ENCODE peak calls at places on chromosomes 6 and 20, in seven cellular contexts. F is brain microvascular endothelial cell, J is endodermal cell, R is heart left ventricle, E is pancreas, H is DND-41, V is mesenchymal stem cell. T is an unnamed sample.

GRCh38 chr20:6665161-6665560 is 102.3 kb upstream of the BMP2 start:
- DNase-seq in R (no peak), F (peak; percentile 25), H (no peak), V (peak; percentile 71), E (no peak), J (no peak), T (no peak)

GRCh38 chr6:15595461-15596173 is 67.2 kb downstream of the DTNBP1 start:
- DNase-seq in V (peak; percentile 70), E (no peak), H (no peak), R (no peak), F (no peak), J (no peak), T (no peak)

GRCh38 chr20:17281478-17281877 is 54.6 kb downstream of the PCSK2 start:
- DNase-seq in V (no peak), H (peak; percentile 26), R (no peak), E (peak; percentile 36), J (peak; percentile 90), F (no peak), T (peak; percentile 38)

GRCh38 chr20:1391640-1392442 is 1.0 kb downstream of the FKBP1A start:
- DNase-seq in H (peak; percentile 39), J (peak; percentile 73), R (peak; percentile 67), E (no peak), F (no peak), V (peak; percentile 80), T (peak; percentile 63)

GRCh38 chr6:31940256-31940664 is 5.6 kb upstream of the CFB start:
- DNase-seq in F (peak; percentile 22), E (no peak), J (no peak), R (no peak), H (no peak), V (peak; percentile 69), T (no peak)

GRCh38 chr6:148997863-148998262 is 251.0 kb downstream of the UST start:
- DNase-seq in J (no peak), H (no peak), E (no peak), V (peak; percentile 93), R (no peak), F (no peak), T (no peak)

GRCh38 chr20:50189681-50190250 is 864 bp upstream of the CEBPB start:
- DNase-seq in V (peak; percentile 31), R (no peak), F (no peak), E (peak; percentile 89), H (peak; percentile 33), J (peak; percentile 93), T (peak; percentile 95)

GRCh38 chr20:49851234-49851755 is 38.7 kb downstream of the SLC9A8 start:
- DNase-seq in J (peak; percentile 43), E (no peak), R (no peak), F (no peak), V (peak; percentile 63), H (no peak), T (no peak)

GRCh38 chr20:52937701-52938100 is 34.5 kb upstream of the TSHZ2 start:
- DNase-seq in E (no peak), V (peak; percentile 22), R (no peak), H (no peak), J (peak; percentile 63), F (no peak), T (peak; percentile 2)

GRCh38 chr6:36912583-36912982 is 26.8 kb downstream of the C6orf89 start:
- DNase-seq in H (peak; percentile 90), E (no peak), J (no peak), F (peak; percentile 75), V (peak; percentile 90), R (no peak), T (no peak)

GRCh38 chr20:20454850-20455627 is 87.1 kb downstream of the INSM1 start:
- DNase-seq in V (no peak), J (no peak), F (no peak), E (no peak), H (no peak), R (no peak), T (no peak)

GRCh38 chr6:138953451-138953850 is 34.6 kb downstream of the REPS1 start:
- DNase-seq in F (no peak), R (no peak), H (no peak), E (no peak), J (no peak), V (no peak), T (no peak)

GRCh38 chr20:10519361-10520048 is 84.4 kb downstream of the SLX4IP start:
- DNase-seq in R (no peak), V (peak; percentile 57), J (no peak), H (no peak), F (peak; percentile 63), E (no peak), T (no peak)

GRCh38 chr20:10523438-10523837 is 88.3 kb downstream of the SLX4IP start:
- DNase-seq in V (no peak), H (no peak), J (no peak), F (no peak), E (no peak), R (no peak), T (no peak)

GRCh38 chr20:10521836-10522235 is 86.7 kb downstream of the SLX4IP start:
- DNase-seq in E (no peak), F (no peak), J (no peak), V (no peak), R (no peak), H (no peak), T (no peak)

GRCh38 chr20:10522328-10522727 is 87.2 kb downstream of the SLX4IP start:
- DNase-seq in F (no peak), H (no peak), E (no peak), V (no peak), R (no peak), J (no peak), T (no peak)

DNA sequence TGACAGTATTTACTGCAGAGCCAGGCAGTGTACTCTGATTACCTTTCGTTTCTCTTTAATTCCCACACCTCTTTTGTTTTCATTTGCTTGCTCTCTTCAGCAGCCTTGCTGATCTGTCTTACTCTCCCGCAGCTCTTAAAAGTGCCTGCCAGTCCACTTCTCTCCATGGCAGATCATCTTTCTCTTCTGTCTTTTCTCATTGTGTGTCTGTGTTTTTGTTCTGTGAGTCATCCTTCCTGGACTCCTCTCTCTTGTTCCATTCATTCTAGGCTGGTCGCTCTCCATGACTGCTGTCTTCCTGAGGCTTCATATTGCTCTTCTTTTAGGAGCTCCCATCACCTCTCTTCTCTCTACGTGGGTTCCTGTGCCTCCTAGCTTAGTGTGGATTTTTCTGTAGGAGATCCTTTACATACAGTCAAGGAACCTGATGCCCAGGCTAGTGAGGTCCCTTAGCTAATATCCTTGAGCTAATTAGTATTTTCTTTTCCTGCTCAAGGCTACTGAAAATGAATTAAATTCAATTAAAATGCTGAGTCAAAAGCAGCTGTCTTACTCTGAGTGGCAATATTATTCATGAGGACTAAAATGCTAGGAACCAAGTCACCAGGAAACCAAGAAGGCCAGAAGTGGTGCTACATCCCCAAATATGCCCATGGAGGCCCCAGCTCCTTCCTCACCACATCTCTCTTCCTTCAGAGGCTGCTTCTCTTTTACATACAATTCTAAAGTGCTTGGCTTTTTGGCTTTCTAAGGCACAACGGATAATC is 86.1 kb downstream of the SLX4IP start:
- DNase-seq in V (peak; percentile 92), J (no peak), H (no peak), F (peak; percentile 84), E (no peak), R (no peak), T (no peak)
- H3K4me3 ChIP-seq in V (peak overlapping the region; percentile 24), J (no peak overlapping the region), H (no peak overlapping the region), F (no peak overlapping the region), E (no peak overlapping the region), R (no peak overlapping the region), T (no peak overlapping the region)

DNA sequence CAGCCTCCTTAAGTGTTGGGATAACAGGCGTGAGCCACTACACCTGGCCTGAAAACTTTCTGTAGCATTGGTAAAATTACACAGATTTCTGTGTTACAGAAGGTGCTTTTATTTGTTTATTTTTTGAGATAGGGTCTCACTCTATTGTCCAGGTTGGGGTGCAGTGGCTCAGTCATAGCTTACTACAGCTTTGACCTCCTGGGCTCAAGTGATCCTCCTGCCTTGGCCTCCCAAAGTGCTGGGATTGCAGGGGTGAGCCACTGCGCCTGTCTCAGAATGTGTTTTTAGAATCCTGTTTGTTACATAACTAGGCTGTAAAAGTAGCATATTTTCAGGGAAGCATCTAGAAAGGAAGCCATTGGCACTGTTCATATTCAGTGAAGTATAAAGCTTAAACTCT is 16.9 kb upstream of the BLTP3A start:
- DNase-seq in E (no peak), R (no peak), H (no peak), V (no peak), J (no peak), F (no peak), T (no peak)
- H3K36me3 ChIP-seq in E (peaks cover 5% of the 10 kb centered on the region), R (no peaks in the 10 kb centered on the region), H (peaks cover 56% of the 10 kb centered on the region), V (peaks cover 26% of the 10 kb centered on the region), J (peaks cover 59% of the 10 kb centered on the region), F (peaks cover 30% of the 10 kb centered on the region), T (peaks cover 6% of the 10 kb centered on the region)

GRCh38 chr20:57145089-57145631 is 121.3 kb downstream of the BMP7 start:
- DNase-seq in J (no peak), H (no peak), R (no peak), E (no peak), V (no peak), F (no peak), T (no peak)
- H3K27me3 ChIP-seq in J (peaks cover 11% of the 10 kb centered on the region), H (peaks cover 17% of the 10 kb centered on the region), R (no peaks in the 10 kb centered on the region), E (no peaks in the 10 kb centered on the region), V (peaks cover 51% of the 10 kb centered on the region), F (peaks cover 2% of the 10 kb centered on the region), T (no peaks in the 10 kb centered on the region)

GRCh38 chr20:63490416-63490815 is 8.5 kb downstream of the EEF1A2 start:
- DNase-seq in V (no peak), E (peak; percentile 26), F (no peak), R (peak; percentile 34), J (no peak), H (no peak), T (no peak)

GRCh38 chr20:63486300-63486855 is 12.5 kb downstream of the EEF1A2 start:
- DNase-seq in J (no peak), R (no peak), E (no peak), V (no peak), H (no peak), F (no peak), T (no peak)

GRCh38 chr20:63487116-63487764 is 11.6 kb downstream of the EEF1A2 start:
- DNase-seq in F (no peak), J (peak; percentile 57), V (no peak), E (no peak), H (no peak), R (no peak), T (no peak)

GRCh38 chr20:63487781-63488241 is 11.1 kb downstream of the EEF1A2 start:
- DNase-seq in H (no peak), F (no peak), J (peak; percentile 63), V (no peak), R (no peak), E (no peak), T (no peak)

GRCh38 chr20:63488331-63489251 is 10.3 kb downstream of the EEF1A2 start:
- DNase-seq in H (no peak), E (no peak), V (no peak), F (no peak), R (peak; percentile 24), J (peak; percentile 73), T (peak; percentile 88)
- H3K4me3 ChIP-seq in H (no peak overlapping the region), E (no peak overlapping the region), V (no peak overlapping the region), F (no peak overlapping the region), R (no peak overlapping the region), J (no peak overlapping the region), T (peak overlapping the region; percentile 33)

GRCh38 chr6:25122622-25123237 is 156.4 kb upstream of the CARMIL1 start:
- DNase-seq in H (no peak), J (no peak), F (no peak), V (no peak), E (no peak), R (no peak), T (no peak)
- H3K36me3 ChIP-seq in H (peaks cover 80% of the 10 kb centered on the region), J (no peaks in the 10 kb centered on the region), F (no peaks in the 10 kb centered on the region), V (no peaks in the 10 kb centered on the region), E (no peaks in the 10 kb centered on the region), R (no peaks in the 10 kb centered on the region), T (no peaks in the 10 kb centered on the region)